ENCODE peak calls at places on chromosomes 3 and 15, in ten cellular contexts. Z, I, M, O, L, V, G, A, Y and Q are unnamed samples. For H3K9me3, the result is how much of the 10 kb centered on the place peaks cover.

GRCh38 chr3:8937064-8938020 is 25.9 kb downstream of the RAD18 start:
- DNase-seq in I (no peak), V (no peak), Z (peak), G (no peak), A (no peak), M (peak), L (no peak), O (no peak), Y (no peak), Q (no peak)

GRCh38 chr3:18302517-18302916 is 122.6 kb downstream of the SATB1 start:
- DNase-seq in O (no peak), G (no peak), V (no peak), L (no peak), Z (peak), I (no peak), A (no peak), M (peak), Y (no peak), Q (no peak)

GRCh38 chr3:15629860-15630597 is 28.5 kb downstream of the BTD start:
- DNase-seq in O (peak), G (no peak), A (peak), V (peak), L (peak), Y (no peak), M (peak), Z (peak), I (peak), Q (peak)

GRCh38 chr3:178665747-178666146 is 129.5 kb downstream of the KCNMB2 start:
- DNase-seq in M (no peak), O (peak), I (no peak), Y (no peak), G (no peak), L (no peak), A (no peak), V (no peak), Z (no peak), Q (no peak)

GRCh38 chr3:55017876-55018275 is 90.0 kb upstream of the LRTM1 start:
- DNase-seq in V (no peak), A (no peak), Y (no peak), L (no peak), G (no peak), M (no peak), I (no peak), Z (no peak), O (no peak), Q (no peak)

GRCh38 chr3:129231331-129232119 is 17.9 kb upstream of the COPG1 start:
- DNase-seq in A (no peak), Y (no peak), G (no peak), V (no peak), O (no peak), I (no peak), M (peak), L (no peak), Z (peak), Q (no peak)

GRCh38 chr3:196122021-196122687 is 40.3 kb upstream of the TFRC start:
- DNase-seq in Z (no peak), A (no peak), I (peak), M (no peak), O (no peak), L (no peak), Y (no peak), V (no peak), G (no peak), Q (no peak)

GRCh38 chr15:64092864-64093626 is 593 bp downstream of the CIAO2A start:
- DNase-seq in V (peak), I (peak), Z (peak), A (peak), Y (no peak), G (peak), M (peak), L (peak), O (peak), Q (peak)

GRCh38 chr3:140023616-140024530 is 88.9 kb downstream of the CLSTN2 start:
- DNase-seq in O (no peak), G (no peak), I (no peak), Z (no peak), V (no peak), A (no peak), L (no peak), Y (no peak), M (no peak), Q (no peak)

GRCh38 chr3:34256021-34256420 is 457.6 kb downstream of the PDCD6IP start:
- DNase-seq in L (no peak), Z (no peak), A (no peak), I (no peak), G (no peak), M (no peak), O (no peak), V (no peak), Y (no peak), Q (no peak)
- H3K27ac ChIP-seq in L (no peak), Z (no peak), A (peak), I (no peak), G (no peak), M (no peak), O (no peak), V (no peak), Y (no peak), Q (no peak)

DNA sequence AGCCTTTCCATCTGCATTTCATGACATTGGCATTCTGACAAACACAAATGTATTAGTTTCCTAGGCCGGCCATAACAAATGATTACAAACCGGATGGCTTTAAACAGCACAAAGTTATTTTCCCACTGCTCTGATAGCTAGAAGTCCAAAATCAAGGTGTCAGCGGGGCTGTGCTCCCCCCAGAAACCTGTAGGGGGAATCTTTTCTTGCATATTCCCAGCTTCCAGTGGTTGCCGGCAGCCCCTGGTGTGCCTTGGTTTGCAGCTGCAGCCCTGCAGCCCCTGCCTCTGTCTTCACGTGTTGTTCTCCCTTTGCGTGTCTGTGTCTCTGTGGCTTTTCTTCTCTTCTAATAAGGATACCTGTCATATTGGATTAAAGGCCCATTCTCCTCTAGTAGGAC is 79.0 kb upstream of the CDV3 start:
- DNase-seq in Y (no peak), V (no peak), G (no peak), A (no peak), O (no peak), L (no peak), Z (peak), M (no peak), I (peak), Q (no peak)
- TF ChIP-seq CTCF in Y (no peak), V (peak), G (peak), A (no peak), O (peak), L (no peak), Z (peak), M (peak), I (peak), Q (no peak)

GRCh38 chr15:24861014-24861690 is 93.6 kb upstream of the SNRPN start:
- DNase-seq in L (no peak), G (no peak), V (no peak), A (no peak), M (no peak), Z (no peak), Y (no peak), O (no peak), I (no peak), Q (no peak)
- H3K9me3 ChIP-seq in L (under half), G (under half), V (under half), A (under half), M (under half), Z (under half), Y (under half), O (under half), I (under half), Q (under half)

DNA sequence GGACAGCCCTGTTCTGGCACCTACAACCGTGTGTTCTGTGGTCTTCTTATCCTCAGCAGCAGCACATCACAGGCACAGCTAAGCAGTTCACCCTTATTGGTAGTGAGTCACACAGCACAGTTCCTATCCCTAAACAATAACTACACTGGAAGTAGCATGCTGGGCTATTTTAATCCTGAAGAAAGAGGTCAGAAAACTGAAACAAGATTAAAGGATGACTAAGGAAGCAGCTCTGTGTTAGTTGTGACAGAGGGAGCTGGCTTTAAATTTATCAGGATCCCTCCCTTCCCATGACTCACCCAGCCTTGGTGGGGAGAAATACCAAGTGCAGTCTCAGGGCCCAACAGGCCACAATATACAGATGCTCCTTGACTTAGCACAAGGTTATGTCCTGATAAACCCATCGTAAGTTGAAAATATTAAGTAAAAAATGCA is 144.3 kb downstream of the ERC2 start:
- DNase-seq in V (no peak), A (no peak), L (no peak), Y (no peak), M (peak), I (peak), Z (peak), O (no peak), G (no peak), Q (no peak)
- H3K27ac ChIP-seq in V (no peak), A (no peak), L (no peak), Y (no peak), M (no peak), I (no peak), Z (no peak), O (no peak), G (no peak), Q (no peak)

DNA sequence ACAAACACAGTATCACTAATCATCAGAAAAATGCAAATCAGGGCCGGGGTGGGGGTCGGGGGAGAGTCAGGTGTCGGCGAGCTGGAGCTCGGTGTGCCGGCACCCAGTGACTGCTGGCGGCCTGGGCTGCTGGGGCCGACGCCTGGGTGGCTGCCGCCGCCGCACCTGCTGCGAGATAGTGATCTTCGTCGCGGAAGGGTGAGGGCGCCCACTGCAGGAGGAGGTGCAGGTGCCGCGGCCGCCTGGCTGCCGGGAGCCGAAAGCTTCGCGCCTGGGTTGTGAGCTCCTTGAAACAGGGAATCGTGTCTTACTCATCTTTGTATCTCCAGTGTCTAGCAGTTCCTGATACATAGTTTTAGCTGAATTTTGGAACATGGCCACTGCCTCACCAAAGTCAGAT is 64.0 kb upstream of the CPOX start:
- DNase-seq in G (peak), M (peak), O (peak), Z (no peak), Y (no peak), L (peak), A (no peak), I (peak), V (peak), Q (peak)
- TF ChIP-seq CTCF in G (peak), M (peak), O (no peak), Z (peak), Y (peak), L (peak), A (no peak), I (peak), V (peak), Q (peak)

GRCh38 chr3:119428538-119428937 is 34.9 kb downstream of the TMEM39A start:
- DNase-seq in V (no peak), I (no peak), L (no peak), A (no peak), Y (no peak), Z (no peak), O (no peak), M (no peak), G (no peak), Q (no peak)

DNA sequence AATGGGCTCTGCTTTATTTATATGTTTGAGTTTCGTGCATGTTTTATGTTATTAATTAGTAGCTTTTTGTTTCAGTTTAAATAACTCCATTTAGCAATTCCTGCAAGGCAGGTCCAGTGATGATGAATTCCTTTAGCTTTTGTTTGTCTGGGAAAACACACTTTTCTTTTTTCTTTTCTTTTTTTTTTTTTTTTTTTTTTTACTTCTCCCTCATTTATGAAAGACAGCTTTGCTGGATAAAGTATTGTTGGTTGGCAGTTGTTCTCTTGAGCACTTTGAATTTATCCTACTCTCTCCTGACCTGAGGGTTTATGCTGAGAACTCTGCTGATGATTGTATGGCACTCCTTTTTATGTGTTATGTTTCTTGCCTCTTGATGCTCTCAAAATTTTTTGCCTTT is 35.7 kb downstream of the TMEM39A start:
- DNase-seq in G (no peak), Y (no peak), A (no peak), V (no peak), I (no peak), M (no peak), L (no peak), Z (peak), O (no peak), Q (no peak)
- H3K9me3 ChIP-seq in G (under half), Y (under half), A (under half), V (under half), I (under half), M (under half), L (under half), Z (under half), O (half or more), Q (half or more)

GRCh38 chr3:25007974-25008658 is 419.9 kb upstream of the RARB start:
- DNase-seq in A (peak), O (no peak), Y (no peak), V (no peak), M (peak), Z (peak), G (no peak), L (no peak), I (no peak), Q (no peak)
- H3K27ac ChIP-seq in A (peak), O (no peak), Y (peak), V (no peak), M (no peak), Z (no peak), G (no peak), L (no peak), I (no peak), Q (no peak)